ENCODE peak calls at places on chromosomes 1 and 21, in eight cellular contexts. E is A549, X is ovary, Q is stomach, W is suprapubic skin, Z is transverse colon, U is upper lobe of left lung, G is sigmoid colon. M is an unnamed sample.

GRCh38 chr1:61639218-61639617 is 85.7 kb downstream of the TM2D1 start:
- DNase-seq in E (no peak), X (no peak), Q (no peak), W (no peak), Z (no peak), U (no peak), G (no peak), M (no peak)

GRCh38 chr1:161038523-161039153 is at the start of gene TSTD1:
- DNase-seq in E (no peak), X (peak), Q (peak), W (peak), Z (peak), U (peak), G (no peak), M (no peak)

GRCh38 chr1:43284711-43285110 is 670 bp downstream of the C1orf210 start:
- DNase-seq in E (no peak), X (peak), Q (no peak), W (peak), Z (no peak), U (no peak), G (peak), M (no peak)

GRCh38 chr1:162680419-162681126 is 48.3 kb downstream of the DDR2 start:
- DNase-seq in E (no peak), X (no peak), Q (no peak), W (no peak), Z (no peak), U (no peak), G (no peak), M (no peak)

GRCh38 chr1:181155339-181155738 is 66.8 kb downstream of the IER5 start:
- DNase-seq in E (no peak), X (no peak), Q (no peak), W (no peak), Z (no peak), U (no peak), G (no peak), M (no peak)

GRCh38 chr1:119108993-119109392 is 31.5 kb downstream of the WARS2 start:
- DNase-seq in E (no peak), X (no peak), Q (no peak), W (no peak), Z (no peak), U (no peak), G (no peak), M (no peak)

GRCh38 chr1:33050221-33051076 is 13.8 kb upstream of the AK2 start:
- DNase-seq in E (no peak), X (no peak), Q (no peak), W (no peak), Z (no peak), U (peak), G (peak), M (no peak)

GRCh38 chr1:224632921-224633321 is 16.8 kb downstream of the CNIH3 start:
- DNase-seq in E (no peak), X (no peak), Q (no peak), W (no peak), Z (no peak), U (no peak), G (no peak), M (no peak)

GRCh38 chr1:50774759-50775351 is 185.2 kb downstream of the FAF1 start:
- DNase-seq in E (peak), X (no peak), Q (no peak), W (no peak), Z (no peak), U (no peak), G (no peak), M (no peak)

GRCh38 chr1:175317795-175318194 is 125.2 kb upstream of the KIAA0040 start:
- DNase-seq in E (no peak), X (no peak), Q (peak), W (no peak), Z (no peak), U (no peak), G (peak), M (no peak)

GRCh38 chr1:147515046-147515869 is 26.0 kb upstream of the BCL9 start:
- DNase-seq in E (no peak), X (no peak), Q (peak), W (no peak), Z (no peak), U (peak), G (no peak), M (no peak)

GRCh38 chr1:18130356-18130755 is 22.8 kb downstream of the IGSF21 start:
- DNase-seq in E (no peak), X (no peak), Q (no peak), W (no peak), Z (no peak), U (no peak), G (no peak), M (no peak)

GRCh38 chr1:2344121-2344681 is 47.2 kb downstream of the MORN1 start:
- DNase-seq in E (no peak), X (peak), Q (no peak), W (peak), Z (no peak), U (no peak), G (no peak), M (no peak)

GRCh38 chr1:42423621-42424200 is 32.1 kb downstream of the ZMYND12 start:
- DNase-seq in E (no peak), X (no peak), Q (no peak), W (no peak), Z (no peak), U (no peak), G (no peak), M (no peak)

GRCh38 chr1:51073456-51073855 is 28.6 kb upstream of the C1orf185 start:
- DNase-seq in E (no peak), X (no peak), Q (no peak), W (no peak), Z (no peak), U (no peak), G (no peak), M (no peak)

GRCh38 chr1:97050501-97050900 is 328.9 kb downstream of the PTBP2 start:
- DNase-seq in E (no peak), X (no peak), Q (no peak), W (no peak), Z (no peak), U (no peak), G (no peak), M (no peak)

GRCh38 chr21:41260428-41260827 is 56.2 kb upstream of the FAM3B start:
- DNase-seq in E (no peak), X (no peak), Q (no peak), W (no peak), Z (no peak), U (no peak), G (no peak), M (no peak)

GRCh38 chr21:16863541-16863940 is 649.3 kb upstream of the CXADR start:
- DNase-seq in E (no peak), X (no peak), Q (no peak), W (no peak), Z (no peak), U (no peak), G (no peak), M (no peak)

GRCh38 chr1:227369102-227369760 is 50.9 kb upstream of the CDC42BPA start:
- DNase-seq in E (no peak), X (no peak), Q (no peak), W (no peak), Z (no peak), U (no peak), G (no peak), M (no peak)

GRCh38 chr1:246155923-246156322 is 351.2 kb downstream of the SMYD3 start:
- DNase-seq in E (no peak), X (no peak), Q (no peak), W (no peak), Z (no peak), U (no peak), G (no peak), M (no peak)

GRCh38 chr1:3651011-3651938 is 1.0 kb upstream of the TP73 start:
- DNase-seq in E (no peak), X (no peak), Q (no peak), W (peak), Z (no peak), U (no peak), G (no peak), M (no peak)

DNA sequence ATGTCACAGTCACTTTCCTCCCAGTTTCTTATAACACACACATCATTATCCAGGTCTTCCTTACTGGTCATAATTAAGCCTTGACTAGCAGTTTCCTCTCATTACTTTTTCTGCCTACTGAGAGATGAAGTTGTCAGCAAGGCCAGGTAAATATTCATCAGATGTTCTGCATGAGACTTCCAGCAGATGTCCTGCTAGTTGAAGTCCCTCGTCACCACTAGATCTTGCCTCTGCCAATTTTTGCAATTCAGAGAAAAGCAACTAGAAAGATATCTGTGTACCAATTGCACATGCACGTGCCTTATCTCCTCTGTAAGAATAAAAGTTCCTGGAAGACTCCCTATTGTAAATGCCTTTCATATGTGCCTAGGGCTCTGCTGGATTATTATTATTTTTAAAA is 18.3 kb downstream of the ACKR1 start:
- DNase-seq in E (no peak), X (no peak), Q (no peak), W (no peak), Z (no peak), U (no peak), G (no peak), M (no peak)
- TF ChIP-seq POLR2A in E (no peak), X (no peak), Q (no peak), W (no peak), Z (no peak), U (no peak), G (no peak), M (no peak)

GRCh38 chr1:94316836-94317789 is 79.7 kb upstream of the ARHGAP29 start:
- DNase-seq in E (no peak), X (no peak), Q (no peak), W (no peak), Z (no peak), U (no peak), G (no peak), M (no peak)
- H3K27ac ChIP-seq in E (peak), X (no peak), Q (no peak), W (no peak), Z (no peak), U (no peak), G (no peak), M (no peak)

DNA sequence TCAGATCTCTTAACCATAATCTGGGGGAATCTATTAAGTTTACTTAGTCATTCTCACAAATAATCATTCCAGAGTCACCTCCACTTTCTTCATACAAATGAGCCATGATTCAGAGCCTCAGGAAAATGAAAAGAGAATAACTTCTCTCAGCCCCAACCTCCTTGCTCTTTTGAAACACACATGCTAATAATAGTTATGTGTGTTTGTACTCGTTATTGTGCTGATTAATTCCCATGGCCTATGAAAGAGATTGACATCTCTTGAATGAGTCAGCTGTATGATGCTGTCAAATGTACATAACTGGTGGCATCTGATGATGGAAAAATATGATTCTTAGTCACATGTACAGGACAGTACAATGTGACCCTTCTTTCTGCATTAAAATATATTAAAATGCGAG is 41.5 kb downstream of the DTL start:
- DNase-seq in E (no peak), X (no peak), Q (no peak), W (no peak), Z (no peak), U (no peak), G (no peak), M (no peak)
- TF ChIP-seq EP300 in E (no peak), X (no peak), Q (no peak), W (no peak), Z (no peak), U (no peak), G (no peak), M (no peak)

DNA sequence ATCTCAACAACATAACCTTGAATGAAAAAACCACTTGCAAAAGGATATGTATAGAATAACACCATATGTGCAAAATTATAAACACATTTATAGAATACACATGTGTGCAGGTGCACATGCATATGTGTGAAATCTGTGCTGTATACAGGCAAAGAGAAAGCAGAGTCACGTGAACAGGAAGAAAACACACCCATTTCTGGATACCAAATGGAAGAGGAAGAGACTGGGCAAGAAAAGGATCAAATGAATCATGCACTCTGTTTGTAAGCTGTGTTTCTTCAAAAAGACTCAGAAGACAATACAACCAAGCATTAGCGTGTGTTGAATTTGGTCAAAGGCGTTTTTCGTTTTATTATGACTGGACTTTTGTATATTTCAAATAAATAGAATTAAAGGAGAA is 111.3 kb upstream of the ERG start:
- DNase-seq in E (no peak), X (no peak), Q (no peak), W (no peak), Z (no peak), U (no peak), G (no peak), M (no peak)
- TF ChIP-seq POLR2A in E (no peak), X (no peak), Q (no peak), W (no peak), Z (no peak), U (no peak), G (no peak), M (no peak)

GRCh38 chr1:202104073-202104472 is 18.6 kb upstream of the GPR37L1 start:
- DNase-seq in E (no peak), X (no peak), Q (no peak), W (no peak), Z (peak), U (no peak), G (no peak), M (no peak)
- H3K27ac ChIP-seq in E (peak), X (no peak), Q (no peak), W (no peak), Z (peak), U (no peak), G (no peak), M (no peak)

DNA sequence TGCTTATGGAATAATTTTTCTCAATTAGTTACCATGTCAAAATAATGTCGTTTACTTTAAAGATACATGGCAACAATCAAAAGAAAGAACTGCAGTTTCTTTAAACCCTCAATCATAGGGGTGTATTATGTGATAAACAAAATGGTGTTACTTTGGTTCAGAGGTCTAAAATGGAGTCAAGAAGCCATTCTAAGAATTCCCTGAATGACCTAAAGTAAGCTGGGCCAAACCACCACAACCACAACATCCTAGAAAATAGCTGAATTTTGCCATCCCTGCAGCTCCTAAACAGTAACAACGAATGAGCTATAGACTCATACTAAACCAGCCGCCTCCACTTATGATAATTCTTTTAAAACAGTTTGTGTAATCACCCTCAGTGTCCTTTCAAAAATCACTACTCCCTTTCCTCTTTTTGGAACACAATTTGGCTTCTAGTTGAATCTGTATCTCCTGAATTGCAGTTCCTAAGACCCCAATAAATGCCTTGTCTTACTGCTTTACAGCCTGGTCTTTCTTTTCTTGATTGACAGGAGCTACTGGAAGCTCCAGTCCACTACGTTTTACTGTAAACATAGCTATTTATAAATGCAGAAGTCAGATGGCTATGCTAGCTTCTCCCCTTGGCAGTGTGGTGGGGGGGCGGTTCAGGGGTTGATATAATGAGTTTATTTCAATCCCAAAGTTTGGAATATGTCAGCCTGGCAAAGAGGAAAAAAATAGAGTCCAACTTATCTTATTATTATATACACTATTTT is 84.3 kb downstream of the PLPPR4 start:
- DNase-seq in E (no peak), X (no peak), Q (no peak), W (no peak), Z (no peak), U (no peak), G (no peak), M (no peak)
- TF ChIP-seq EP300 in E (no peak), X (no peak), Q (no peak), W (no peak), Z (no peak), U (no peak), G (no peak), M (no peak)